ENCODE peak calls at places on chromosomes 4 and X, in five cellular contexts. One of them, this sample, is unnamed.

GRCh38 chr4:60042941-60043340 is 1157.2 kb upstream of the ADGRL3 start:
- DNase-seq in transverse colon: no peak
- DNase-seq in sigmoid colon: no peak
- DNase-seq in adrenal gland: no peak
- DNase-seq in IMR-90: no peak
- DNase-seq in this sample: no peak

GRCh38 chrX:10549280-10549679 is 71.1 kb downstream of the MID1 start:
- DNase-seq in transverse colon: peak; percentile 49
- DNase-seq in sigmoid colon: no peak
- DNase-seq in adrenal gland: no peak
- DNase-seq in IMR-90: no peak
- DNase-seq in this sample: no peak

GRCh38 chrX:16765618-16766017 is 20.6 kb upstream of the TXLNG start:
- DNase-seq in transverse colon: no peak
- DNase-seq in sigmoid colon: no peak
- DNase-seq in adrenal gland: no peak
- DNase-seq in IMR-90: no peak
- DNase-seq in this sample: no peak

GRCh38 chr4:24965627-24966026 is 52.8 kb upstream of the CCDC149 start:
- DNase-seq in transverse colon: no peak
- DNase-seq in sigmoid colon: no peak
- DNase-seq in adrenal gland: no peak
- DNase-seq in IMR-90: no peak
- DNase-seq in this sample: peak; percentile 45

GRCh38 chrX:14936561-14936960 is 63.3 kb downstream of the MOSPD2 start:
- DNase-seq in transverse colon: no peak
- DNase-seq in sigmoid colon: no peak
- DNase-seq in adrenal gland: no peak
- DNase-seq in IMR-90: peak; percentile 81
- DNase-seq in this sample: no peak

GRCh38 chr4:108097990-108098553 is 70.7 kb downstream of the LEF1 start:
- DNase-seq in transverse colon: no peak
- DNase-seq in sigmoid colon: no peak
- DNase-seq in adrenal gland: no peak
- DNase-seq in IMR-90: no peak
- DNase-seq in this sample: no peak

GRCh38 chrX:118973389-118974087 is 880 bp upstream of the LONRF3 start:
- DNase-seq in transverse colon: peak; percentile 18
- DNase-seq in sigmoid colon: peak; percentile 77
- DNase-seq in adrenal gland: peak; percentile 25
- DNase-seq in IMR-90: no peak
- DNase-seq in this sample: no peak

GRCh38 chr4:5165419-5166369 is 114.4 kb downstream of the STK32B start:
- DNase-seq in transverse colon: no peak
- DNase-seq in sigmoid colon: no peak
- DNase-seq in adrenal gland: no peak
- DNase-seq in IMR-90: peak; percentile 64
- DNase-seq in this sample: no peak

GRCh38 chrX:9211269-9211668 is 177.3 kb upstream of the FAM9B start:
- DNase-seq in transverse colon: no peak
- DNase-seq in sigmoid colon: no peak
- DNase-seq in adrenal gland: no peak
- DNase-seq in IMR-90: no peak
- DNase-seq in this sample: no peak

GRCh38 chr4:76930721-76931481 is 18.7 kb upstream of the SEPTIN11 start:
- DNase-seq in transverse colon: no peak
- DNase-seq in sigmoid colon: no peak
- DNase-seq in adrenal gland: no peak
- DNase-seq in IMR-90: no peak
- DNase-seq in this sample: no peak

GRCh38 chr4:143359794-143360193 is 23.1 kb downstream of the GAB1 start:
- DNase-seq in transverse colon: no peak
- DNase-seq in sigmoid colon: no peak
- DNase-seq in adrenal gland: no peak
- DNase-seq in IMR-90: no peak
- DNase-seq in this sample: peak; percentile 16

GRCh38 chr4:15918484-15919129 is 19.9 kb downstream of the FGFBP1 start:
- DNase-seq in transverse colon: peak; percentile 63
- DNase-seq in sigmoid colon: no peak
- DNase-seq in adrenal gland: no peak
- DNase-seq in IMR-90: no peak
- DNase-seq in this sample: no peak
- TF ChIP-seq POLR2A in transverse colon: no peak
- TF ChIP-seq POLR2A in sigmoid colon: no peak
- TF ChIP-seq POLR2A in adrenal gland: no peak
- TF ChIP-seq POLR2A in IMR-90: no peak
- TF ChIP-seq POLR2A in this sample: no peak

GRCh38 chr4:150080875-150081274 is 2.6 kb downstream of the DCLK2 start:
- DNase-seq in transverse colon: no peak
- DNase-seq in sigmoid colon: no peak
- DNase-seq in adrenal gland: no peak
- DNase-seq in IMR-90: peak; percentile 35
- DNase-seq in this sample: no peak

GRCh38 chr4:150082241-150082640 is 4.0 kb downstream of the DCLK2 start:
- DNase-seq in transverse colon: no peak
- DNase-seq in sigmoid colon: no peak
- DNase-seq in adrenal gland: no peak
- DNase-seq in IMR-90: no peak
- DNase-seq in this sample: no peak

GRCh38 chr4:150080335-150080734 is 2.1 kb downstream of the DCLK2 start:
- DNase-seq in transverse colon: no peak
- DNase-seq in sigmoid colon: no peak
- DNase-seq in adrenal gland: no peak
- DNase-seq in IMR-90: peak; percentile 63
- DNase-seq in this sample: no peak

GRCh38 chr4:150078041-150078995 is at the start of gene DCLK2:
- DNase-seq in transverse colon: peak; percentile 59
- DNase-seq in sigmoid colon: peak; percentile 94
- DNase-seq in adrenal gland: peak; percentile 76
- DNase-seq in IMR-90: peak; percentile 87
- DNase-seq in this sample: peak; percentile 20

DNA sequence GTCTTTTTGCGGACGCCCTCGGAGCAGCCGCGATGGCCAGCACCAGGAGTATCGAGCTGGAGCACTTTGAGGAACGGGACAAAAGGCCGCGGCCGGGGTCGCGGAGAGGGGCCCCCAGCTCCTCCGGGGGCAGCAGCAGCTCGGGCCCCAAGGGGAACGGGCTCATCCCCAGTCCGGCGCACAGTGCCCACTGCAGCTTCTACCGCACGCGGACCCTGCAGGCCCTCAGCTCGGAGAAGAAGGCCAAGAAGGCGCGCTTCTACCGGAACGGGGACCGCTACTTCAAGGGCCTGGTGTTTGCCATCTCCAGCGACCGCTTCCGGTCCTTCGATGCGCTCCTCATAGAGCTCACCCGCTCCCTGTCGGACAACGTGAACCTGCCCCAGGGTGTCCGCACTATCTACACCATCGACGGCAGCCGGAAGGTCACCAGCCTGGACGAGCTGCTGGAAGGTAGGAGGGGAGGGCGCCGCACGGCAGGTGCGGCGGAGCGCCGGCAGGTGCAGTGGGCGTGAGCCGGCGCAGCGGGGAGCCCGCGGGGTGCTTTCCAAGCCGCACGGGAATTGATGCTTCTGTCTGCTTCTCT is 844 bp downstream of the DCLK2 start:
- DNase-seq in transverse colon: peak; percentile 37
- DNase-seq in sigmoid colon: peak; percentile 77
- DNase-seq in adrenal gland: peak; percentile 36
- DNase-seq in IMR-90: peak; percentile 40
- DNase-seq in this sample: peak; percentile 10
- TF ChIP-seq POLR2A in transverse colon: no peak
- TF ChIP-seq POLR2A in sigmoid colon: no peak
- TF ChIP-seq POLR2A in adrenal gland: no peak
- TF ChIP-seq POLR2A in IMR-90: no peak
- TF ChIP-seq POLR2A in this sample: no peak

GRCh38 chrX:70445876-70446275 is 1.2 kb downstream of the DLG3 start:
- DNase-seq in transverse colon: no peak
- DNase-seq in sigmoid colon: no peak
- DNase-seq in adrenal gland: no peak
- DNase-seq in IMR-90: no peak
- DNase-seq in this sample: no peak

GRCh38 chrX:70452143-70452733 is 7.6 kb downstream of the DLG3 start:
- DNase-seq in transverse colon: peak; percentile 68
- DNase-seq in sigmoid colon: peak; percentile 79
- DNase-seq in adrenal gland: no peak
- DNase-seq in IMR-90: peak; percentile 17
- DNase-seq in this sample: peak; percentile 76

GRCh38 chrX:70453024-70453618 is 8.5 kb downstream of the DLG3 start:
- DNase-seq in transverse colon: no peak
- DNase-seq in sigmoid colon: no peak
- DNase-seq in adrenal gland: no peak
- DNase-seq in IMR-90: no peak
- DNase-seq in this sample: no peak

GRCh38 chrX:70446380-70447350 is 2.0 kb downstream of the DLG3 start:
- DNase-seq in transverse colon: no peak
- DNase-seq in sigmoid colon: no peak
- DNase-seq in adrenal gland: no peak
- DNase-seq in IMR-90: no peak
- DNase-seq in this sample: no peak

GRCh38 chrX:70449457-70449966 is 4.9 kb downstream of the DLG3 start:
- DNase-seq in transverse colon: no peak
- DNase-seq in sigmoid colon: no peak
- DNase-seq in adrenal gland: no peak
- DNase-seq in IMR-90: no peak
- DNase-seq in this sample: no peak
- TF ChIP-seq POLR2A in transverse colon: no peak
- TF ChIP-seq POLR2A in sigmoid colon: no peak
- TF ChIP-seq POLR2A in adrenal gland: no peak
- TF ChIP-seq POLR2A in IMR-90: no peak
- TF ChIP-seq POLR2A in this sample: no peak

DNA sequence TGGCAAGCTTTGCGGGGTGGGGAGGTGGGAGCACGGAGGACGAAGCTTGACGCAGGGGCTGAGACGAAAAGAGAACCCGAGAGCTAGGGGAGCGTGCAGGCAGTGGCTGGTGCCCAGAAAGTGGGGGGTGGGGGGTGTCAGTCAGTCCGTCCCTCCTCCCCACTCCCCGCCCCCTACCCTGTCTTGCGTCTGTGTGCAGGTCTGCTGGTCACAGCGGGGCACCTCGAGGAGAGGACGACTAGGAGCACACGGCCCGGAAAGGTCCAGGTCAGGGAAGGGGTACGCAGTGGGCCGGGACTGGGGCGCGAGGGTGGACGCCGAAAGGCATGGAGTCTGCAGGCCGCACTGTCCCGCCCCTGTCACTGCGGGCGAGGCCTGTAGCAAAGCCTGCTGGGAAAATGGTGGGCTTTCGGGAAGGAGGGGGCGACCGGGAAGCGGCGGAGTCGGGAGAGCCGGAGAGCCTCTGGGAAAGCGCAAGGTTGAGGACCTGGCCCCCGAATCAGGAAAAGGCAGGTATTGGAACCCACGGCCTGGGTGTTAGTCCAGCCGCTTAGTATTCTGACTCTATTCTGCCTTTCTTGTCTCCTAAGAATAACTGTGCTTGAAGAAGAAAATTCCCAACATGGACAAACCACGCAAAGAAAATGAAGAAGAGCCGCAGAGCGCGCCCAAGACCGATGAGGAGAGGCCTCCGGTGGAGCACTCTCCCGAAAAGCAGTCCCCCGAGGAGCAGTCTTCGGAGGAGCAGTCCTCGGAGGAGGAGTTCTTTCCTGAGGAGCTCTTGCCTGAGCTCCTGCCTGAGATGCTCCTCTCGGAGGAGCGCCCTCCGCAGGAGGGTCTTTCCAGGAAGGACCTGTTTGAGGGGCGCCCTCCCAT is 758 bp downstream of the TCEAL1 start:
- DNase-seq in transverse colon: peak; percentile 60
- DNase-seq in sigmoid colon: peak; percentile 83
- DNase-seq in adrenal gland: peak; percentile 64
- DNase-seq in IMR-90: peak; percentile 67
- DNase-seq in this sample: peak; percentile 39
- TF ChIP-seq POLR2A in transverse colon: peak; percentile 46
- TF ChIP-seq POLR2A in sigmoid colon: peak; percentile 15
- TF ChIP-seq POLR2A in adrenal gland: peak; percentile 32
- TF ChIP-seq POLR2A in IMR-90: no peak
- TF ChIP-seq POLR2A in this sample: peak; percentile 23

This sample was measured in erythroblast.